ENCODE peak calls at places on chromosomes 13 and 19, in nine cellular contexts. One of them, this sample, is unnamed.

GRCh38 chr13:61891420-61891819 is 475.8 kb upstream of the PCDH20 start:
- DNase-seq in tibial nerve: no peak
- DNase-seq in heart left ventricle: no peak
- DNase-seq in A549: no peak
- DNase-seq in uterus: no peak
- DNase-seq in adrenal gland: no peak
- DNase-seq in body of pancreas: no peak
- DNase-seq in esophagus muscularis mucosa: no peak
- DNase-seq in thyroid gland: no peak
- DNase-seq in this sample: no peak

GRCh38 chr19:44752816-44753618 is 4.5 kb downstream of the BCL3 start:
- DNase-seq in tibial nerve: peak; percentile 64
- DNase-seq in heart left ventricle: peak; percentile 95
- DNase-seq in A549: peak; percentile 93
- DNase-seq in uterus: peak; percentile 91
- DNase-seq in adrenal gland: peak; percentile 94
- DNase-seq in body of pancreas: peak; percentile 92
- DNase-seq in esophagus muscularis mucosa: peak; percentile 98
- DNase-seq in thyroid gland: peak; percentile 86
- DNase-seq in this sample: peak; percentile 96

GRCh38 chr13:106532111-106532929 is 3.1 kb downstream of the EFNB2 start:
- DNase-seq in tibial nerve: no peak
- DNase-seq in heart left ventricle: no peak
- DNase-seq in A549: no peak
- DNase-seq in uterus: peak; percentile 27
- DNase-seq in adrenal gland: no peak
- DNase-seq in body of pancreas: no peak
- DNase-seq in esophagus muscularis mucosa: no peak
- DNase-seq in thyroid gland: peak; percentile 6
- DNase-seq in this sample: no peak

GRCh38 chr19:2064395-2064787 is 13.3 kb upstream of the MKNK2 start:
- DNase-seq in tibial nerve: no peak
- DNase-seq in heart left ventricle: no peak
- DNase-seq in A549: no peak
- DNase-seq in uterus: no peak
- DNase-seq in adrenal gland: peak; percentile 87
- DNase-seq in body of pancreas: no peak
- DNase-seq in esophagus muscularis mucosa: no peak
- DNase-seq in thyroid gland: no peak
- DNase-seq in this sample: no peak

GRCh38 chr13:50123862-50124535 is 108.8 kb downstream of the KCNRG start:
- DNase-seq in tibial nerve: peak; percentile 47
- DNase-seq in heart left ventricle: peak; percentile 98
- DNase-seq in A549: peak; percentile 21
- DNase-seq in uterus: peak; percentile 72
- DNase-seq in adrenal gland: peak; percentile 89
- DNase-seq in body of pancreas: peak; percentile 85
- DNase-seq in esophagus muscularis mucosa: peak; percentile 99
- DNase-seq in thyroid gland: peak; percentile 96
- DNase-seq in this sample: peak; percentile 42

GRCh38 chr13:102286326-102286725 is 115.5 kb downstream of the FGF14 start:
- DNase-seq in tibial nerve: no peak
- DNase-seq in heart left ventricle: no peak
- DNase-seq in A549: peak; percentile 0
- DNase-seq in uterus: no peak
- DNase-seq in adrenal gland: no peak
- DNase-seq in body of pancreas: no peak
- DNase-seq in esophagus muscularis mucosa: no peak
- DNase-seq in thyroid gland: no peak
- DNase-seq in this sample: peak; percentile 12

GRCh38 chr13:77337159-77337558 is 10.3 kb upstream of the MYCBP2 start:
- DNase-seq in tibial nerve: no peak
- DNase-seq in heart left ventricle: no peak
- DNase-seq in A549: no peak
- DNase-seq in uterus: no peak
- DNase-seq in adrenal gland: no peak
- DNase-seq in body of pancreas: no peak
- DNase-seq in esophagus muscularis mucosa: no peak
- DNase-seq in thyroid gland: no peak
- DNase-seq in this sample: no peak

GRCh38 chr13:113421673-113422270 is 31.5 kb downstream of the ADPRHL1 start:
- DNase-seq in tibial nerve: no peak
- DNase-seq in heart left ventricle: no peak
- DNase-seq in A549: no peak
- DNase-seq in uterus: peak; percentile 47
- DNase-seq in adrenal gland: no peak
- DNase-seq in body of pancreas: no peak
- DNase-seq in esophagus muscularis mucosa: no peak
- DNase-seq in thyroid gland: no peak
- DNase-seq in this sample: no peak

GRCh38 chr13:100428966-100429365 is 159.6 kb downstream of the GGACT start:
- DNase-seq in tibial nerve: no peak
- DNase-seq in heart left ventricle: no peak
- DNase-seq in A549: no peak
- DNase-seq in uterus: no peak
- DNase-seq in adrenal gland: no peak
- DNase-seq in body of pancreas: no peak
- DNase-seq in esophagus muscularis mucosa: no peak
- DNase-seq in thyroid gland: no peak
- DNase-seq in this sample: no peak

GRCh38 chr13:30058429-30058828 is 208.0 kb upstream of the UBL3 start:
- DNase-seq in tibial nerve: no peak
- DNase-seq in heart left ventricle: no peak
- DNase-seq in A549: no peak
- DNase-seq in uterus: no peak
- DNase-seq in adrenal gland: no peak
- DNase-seq in body of pancreas: no peak
- DNase-seq in esophagus muscularis mucosa: no peak
- DNase-seq in thyroid gland: no peak
- DNase-seq in this sample: no peak

GRCh38 chr13:31896427-31896826 is 135.1 kb upstream of the FRY start:
- DNase-seq in tibial nerve: no peak
- DNase-seq in heart left ventricle: no peak
- DNase-seq in A549: no peak
- DNase-seq in uterus: no peak
- DNase-seq in adrenal gland: no peak
- DNase-seq in body of pancreas: no peak
- DNase-seq in esophagus muscularis mucosa: no peak
- DNase-seq in thyroid gland: no peak
- DNase-seq in this sample: no peak

GRCh38 chr13:114099191-114099590 is 33.2 kb downstream of the RASA3 start:
- DNase-seq in tibial nerve: peak; percentile 69
- DNase-seq in heart left ventricle: peak; percentile 81
- DNase-seq in A549: peak; percentile 68
- DNase-seq in uterus: peak; percentile 77
- DNase-seq in adrenal gland: peak; percentile 73
- DNase-seq in body of pancreas: peak; percentile 56
- DNase-seq in esophagus muscularis mucosa: peak; percentile 94
- DNase-seq in thyroid gland: peak; percentile 66
- DNase-seq in this sample: peak; percentile 100

GRCh38 chr13:112455476-112456059 is 79.4 kb downstream of the SPACA7 start:
- DNase-seq in tibial nerve: no peak
- DNase-seq in heart left ventricle: peak; percentile 40
- DNase-seq in A549: no peak
- DNase-seq in uterus: no peak
- DNase-seq in adrenal gland: no peak
- DNase-seq in body of pancreas: no peak
- DNase-seq in esophagus muscularis mucosa: peak; percentile 87
- DNase-seq in thyroid gland: no peak
- DNase-seq in this sample: no peak

GRCh38 chr13:39364797-39365468 is 238.1 kb downstream of the LHFPL6 start:
- DNase-seq in tibial nerve: no peak
- DNase-seq in heart left ventricle: no peak
- DNase-seq in A549: no peak
- DNase-seq in uterus: no peak
- DNase-seq in adrenal gland: no peak
- DNase-seq in body of pancreas: no peak
- DNase-seq in esophagus muscularis mucosa: no peak
- DNase-seq in thyroid gland: no peak
- DNase-seq in this sample: no peak

GRCh38 chr19:18629166-18630088 is 7.4 kb upstream of the KLHL26 start:
- DNase-seq in tibial nerve: peak; percentile 53
- DNase-seq in heart left ventricle: no peak
- DNase-seq in A549: no peak
- DNase-seq in uterus: no peak
- DNase-seq in adrenal gland: peak; percentile 23
- DNase-seq in body of pancreas: peak; percentile 32
- DNase-seq in esophagus muscularis mucosa: no peak
- DNase-seq in thyroid gland: peak; percentile 27
- DNase-seq in this sample: no peak

GRCh38 chr13:22428188-22428828 is 752.5 kb upstream of the SGCG start:
- DNase-seq in tibial nerve: no peak
- DNase-seq in heart left ventricle: no peak
- DNase-seq in A549: no peak
- DNase-seq in uterus: no peak
- DNase-seq in adrenal gland: peak; percentile 70
- DNase-seq in body of pancreas: no peak
- DNase-seq in esophagus muscularis mucosa: no peak
- DNase-seq in thyroid gland: no peak
- DNase-seq in this sample: no peak

GRCh38 chr19:47430041-47430802 is 10.9 kb upstream of the MEIS3 start:
- DNase-seq in tibial nerve: peak; percentile 23
- DNase-seq in heart left ventricle: peak; percentile 69
- DNase-seq in A549: no peak
- DNase-seq in uterus: no peak
- DNase-seq in adrenal gland: peak; percentile 59
- DNase-seq in body of pancreas: peak; percentile 51
- DNase-seq in esophagus muscularis mucosa: no peak
- DNase-seq in thyroid gland: peak; percentile 53
- DNase-seq in this sample: no peak

GRCh38 chr13:48533986-48534600 is 1.2 kb upstream of the RCBTB2 start:
- DNase-seq in tibial nerve: no peak
- DNase-seq in heart left ventricle: no peak
- DNase-seq in A549: no peak
- DNase-seq in uterus: no peak
- DNase-seq in adrenal gland: no peak
- DNase-seq in body of pancreas: no peak
- DNase-seq in esophagus muscularis mucosa: no peak
- DNase-seq in thyroid gland: no peak
- DNase-seq in this sample: no peak

DNA sequence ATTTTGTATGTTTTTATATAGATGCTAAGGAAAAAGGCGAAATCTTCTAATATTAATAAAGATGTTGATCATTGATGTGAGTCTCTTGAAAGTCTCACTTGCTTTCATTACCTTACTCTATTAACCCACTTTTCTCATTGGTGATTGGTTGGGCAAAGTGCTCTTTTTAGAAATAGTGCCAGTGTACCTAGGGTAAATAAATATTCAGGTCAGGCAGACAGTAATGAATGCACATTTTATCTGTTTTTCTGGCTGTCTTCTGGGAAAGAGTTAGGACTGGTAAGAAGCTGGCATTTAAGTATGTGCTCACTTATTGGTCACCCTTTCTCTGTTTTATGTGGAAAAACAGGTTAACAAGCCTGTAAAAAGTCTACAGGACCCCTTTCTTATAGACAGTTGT is 11.2 kb downstream of the SERP2 start:
- DNase-seq in tibial nerve: no peak
- DNase-seq in heart left ventricle: no peak
- DNase-seq in A549: no peak
- DNase-seq in uterus: no peak
- DNase-seq in adrenal gland: no peak
- DNase-seq in body of pancreas: no peak
- DNase-seq in esophagus muscularis mucosa: no peak
- DNase-seq in thyroid gland: no peak
- DNase-seq in this sample: no peak
- TF ChIP-seq POLR2A in tibial nerve: no peak
- TF ChIP-seq POLR2A in heart left ventricle: no peak
- TF ChIP-seq POLR2A in A549: no peak
- TF ChIP-seq POLR2A in uterus: no peak
- TF ChIP-seq POLR2A in adrenal gland: no peak
- TF ChIP-seq POLR2A in body of pancreas: no peak
- TF ChIP-seq POLR2A in esophagus muscularis mucosa: no peak
- TF ChIP-seq POLR2A in thyroid gland: no peak
- TF ChIP-seq POLR2A in this sample: no peak

GRCh38 chr19:41869374-41869955 is 7.6 kb upstream of the CD79A start:
- DNase-seq in tibial nerve: no peak
- DNase-seq in heart left ventricle: no peak
- DNase-seq in A549: no peak
- DNase-seq in uterus: no peak
- DNase-seq in adrenal gland: no peak
- DNase-seq in body of pancreas: no peak
- DNase-seq in esophagus muscularis mucosa: no peak
- DNase-seq in thyroid gland: no peak
- DNase-seq in this sample: no peak
- TF ChIP-seq POLR2A in tibial nerve: no peak
- TF ChIP-seq POLR2A in heart left ventricle: no peak
- TF ChIP-seq POLR2A in A549: no peak
- TF ChIP-seq POLR2A in uterus: no peak
- TF ChIP-seq POLR2A in adrenal gland: no peak
- TF ChIP-seq POLR2A in body of pancreas: no peak
- TF ChIP-seq POLR2A in esophagus muscularis mucosa: no peak
- TF ChIP-seq POLR2A in thyroid gland: no peak
- TF ChIP-seq POLR2A in this sample: no peak

GRCh38 chr19:41945135-41945766 is 13.9 kb downstream of the RABAC1 start:
- DNase-seq in tibial nerve: no peak
- DNase-seq in heart left ventricle: no peak
- DNase-seq in A549: no peak
- DNase-seq in uterus: no peak
- DNase-seq in adrenal gland: peak; percentile 27
- DNase-seq in body of pancreas: peak; percentile 27
- DNase-seq in esophagus muscularis mucosa: no peak
- DNase-seq in thyroid gland: peak; percentile 31
- DNase-seq in this sample: no peak
- TF ChIP-seq POLR2A in tibial nerve: no peak
- TF ChIP-seq POLR2A in heart left ventricle: no peak
- TF ChIP-seq POLR2A in A549: no peak
- TF ChIP-seq POLR2A in uterus: no peak
- TF ChIP-seq POLR2A in adrenal gland: no peak
- TF ChIP-seq POLR2A in body of pancreas: no peak
- TF ChIP-seq POLR2A in esophagus muscularis mucosa: no peak
- TF ChIP-seq POLR2A in thyroid gland: no peak
- TF ChIP-seq POLR2A in this sample: no peak

DNA sequence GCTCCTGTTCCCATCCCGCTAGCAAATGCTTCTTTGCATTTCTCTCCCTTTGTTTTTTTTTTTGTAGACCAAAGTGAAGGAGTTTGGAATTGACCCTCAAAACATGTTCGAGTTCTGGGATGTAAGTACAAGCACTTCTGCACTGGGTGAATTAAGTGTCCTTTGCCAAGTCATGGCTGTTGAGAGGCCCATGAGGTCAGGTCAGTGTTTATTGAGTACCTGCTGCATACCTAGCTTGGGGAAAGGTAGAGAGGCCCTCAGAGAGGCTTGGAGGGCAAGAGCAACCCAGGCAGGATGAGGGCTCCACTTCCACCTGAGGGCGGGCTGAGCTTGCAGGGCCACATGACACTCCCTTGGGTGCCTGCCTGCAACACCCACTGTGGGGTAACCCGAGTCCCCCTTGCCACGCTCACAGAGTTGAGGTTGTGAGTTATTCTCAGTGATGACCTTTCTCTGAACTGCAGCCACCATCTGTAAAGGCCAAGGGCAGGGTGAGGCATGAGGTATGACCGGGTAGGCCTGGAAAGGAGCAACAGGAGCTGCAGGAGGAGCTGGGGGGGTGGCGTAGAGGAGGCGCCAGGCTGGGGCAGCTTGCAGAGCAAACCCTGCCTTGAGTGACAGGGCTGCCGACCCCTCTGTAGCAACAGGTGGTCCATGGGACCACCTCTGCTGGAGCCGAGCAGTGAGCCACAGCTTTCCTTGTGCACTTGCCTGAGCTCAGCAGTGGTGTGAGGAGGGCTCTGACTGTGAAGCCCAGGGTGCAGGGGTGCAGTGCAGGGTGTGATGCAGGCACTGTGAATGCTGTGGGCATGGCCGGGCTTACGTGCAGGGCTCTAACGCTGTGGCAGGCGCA is 16.6 kb downstream of the GPI start:
- DNase-seq in tibial nerve: no peak
- DNase-seq in heart left ventricle: no peak
- DNase-seq in A549: no peak
- DNase-seq in uterus: no peak
- DNase-seq in adrenal gland: peak; percentile 70
- DNase-seq in body of pancreas: no peak
- DNase-seq in esophagus muscularis mucosa: no peak
- DNase-seq in thyroid gland: no peak
- DNase-seq in this sample: no peak
- TF ChIP-seq POLR2A in tibial nerve: no peak
- TF ChIP-seq POLR2A in heart left ventricle: no peak
- TF ChIP-seq POLR2A in A549: no peak
- TF ChIP-seq POLR2A in uterus: no peak
- TF ChIP-seq POLR2A in adrenal gland: no peak
- TF ChIP-seq POLR2A in body of pancreas: no peak
- TF ChIP-seq POLR2A in esophagus muscularis mucosa: no peak
- TF ChIP-seq POLR2A in thyroid gland: no peak
- TF ChIP-seq POLR2A in this sample: no peak

This sample was measured in H54.